ENCODE peak calls at places on chromosomes 4 and X, in eight cellular contexts. F is NCI-H1436; M is skeletal muscle cell; Q is stimulated activated CD4-positive, alpha-beta T cell treated with anti-CD3 and anti-CD28 coated beads, Interleukin-2, amount 100 ng/mL, for 48 hours; T is SJSA1; X is GM18507; C is amniotic stem cell; O is LoVo. V is an unnamed sample.

GRCh38 chr4:83240379-83240875 is 44.2 kb downstream of the COQ2 start:
- DNase-seq in F (no peak), M (no peak), Q (no peak), T (no peak), X (peak; percentile 51), C (no peak), O (no peak), V (no peak)

GRCh38 chr4:1807258-1807777 is 14.2 kb downstream of the FGFR3 start:
- DNase-seq in F (no peak), M (no peak), Q (no peak), T (no peak), X (no peak), C (no peak), O (no peak), V (no peak)

GRCh38 chr4:182938213-182938645 is 21.0 kb upstream of the DCTD start:
- DNase-seq in F (peak; percentile 41), M (no peak), Q (peak; percentile 69), T (peak; percentile 73), X (peak; percentile 60), C (no peak), O (peak; percentile 82), V (peak; percentile 53)

GRCh38 chrX:14027031-14027430 is 2.7 kb downstream of the GEMIN8 start:
- DNase-seq in F (no peak), M (no peak), Q (no peak), T (no peak), X (no peak), C (no peak), O (no peak), V (no peak)

GRCh38 chr4:147655639-147656038 is 28.3 kb downstream of the PRMT9 start:
- DNase-seq in F (no peak), M (no peak), Q (no peak), T (no peak), X (no peak), C (no peak), O (no peak), V (no peak)

GRCh38 chr4:74097631-74098550 is 1.1 kb downstream of the CXCL2 start:
- DNase-seq in F (no peak), M (no peak), Q (no peak), T (no peak), X (no peak), C (no peak), O (no peak), V (no peak)

GRCh38 chrX:68183612-68184214 is 249.6 kb downstream of the OPHN1 start:
- DNase-seq in F (no peak), M (no peak), Q (no peak), T (no peak), X (no peak), C (peak; percentile 10), O (peak; percentile 1), V (no peak)

GRCh38 chrX:50615570-50616158 is 145.0 kb upstream of the DGKK start:
- DNase-seq in F (no peak), M (no peak), Q (no peak), T (no peak), X (no peak), C (no peak), O (no peak), V (no peak)

GRCh38 chr4:26048378-26048882 is 134.4 kb downstream of the SMIM20 start:
- DNase-seq in F (no peak), M (peak; percentile 81), Q (no peak), T (peak; percentile 19), X (no peak), C (peak; percentile 70), O (no peak), V (no peak)